ENCODE peak calls at places on chromosomes 12 and 14, in nine cellular contexts. A, C, K, Z, B, Q, M, E and U are unnamed samples. For H3K4me1 and H3K9me3, the result is how much of the 10 kb centered on the place peaks cover.

GRCh38 chr14:34203271-34203722 is 252.4 kb upstream of the EGLN3 start:
- DNase-seq in A (peak), C (no peak), K (peak), Z (no peak), B (no peak), Q (no peak), M (no peak), E (no peak), U (no peak)

GRCh38 chr12:93125126-93125525 is 196.0 kb upstream of the EEA1 start:
- DNase-seq in A (no peak), C (no peak), K (no peak), Z (no peak), B (no peak), Q (no peak), M (no peak), E (no peak), U (no peak)

GRCh38 chr14:57610631-57611030 is 117.0 kb upstream of the CCDC198 start:
- DNase-seq in A (no peak), C (no peak), K (no peak), Z (no peak), B (no peak), Q (no peak), M (no peak), E (no peak), U (no peak)

GRCh38 chr12:29039013-29039412 is 110.1 kb upstream of the FAR2 start:
- DNase-seq in A (no peak), C (no peak), K (peak), Z (no peak), B (peak), Q (no peak), M (no peak), E (no peak), U (no peak)

GRCh38 chr12:916240-916639 is 33.3 kb downstream of the RAD52 start:
- DNase-seq in A (no peak), C (peak), K (no peak), Z (no peak), B (no peak), Q (peak), M (no peak), E (no peak), U (no peak)

GRCh38 chr14:27553820-27554219 is 956.0 kb upstream of the NOVA1 start:
- DNase-seq in A (peak), C (no peak), K (peak), Z (no peak), B (peak), Q (no peak), M (no peak), E (peak), U (no peak)

GRCh38 chr14:57066887-57067513 is 201.7 kb downstream of the EXOC5 start:
- DNase-seq in A (peak), C (no peak), K (peak), Z (no peak), B (peak), Q (peak), M (no peak), E (peak), U (peak)

GRCh38 chr12:32804301-32804700 is 48.6 kb upstream of the YARS2 start:
- DNase-seq in A (no peak), C (no peak), K (no peak), Z (no peak), B (no peak), Q (no peak), M (no peak), E (no peak), U (no peak)

GRCh38 chr14:39673141-39674133 is 241.2 kb upstream of the FBXO33 start:
- DNase-seq in A (peak), C (no peak), K (peak), Z (no peak), B (peak), Q (no peak), M (no peak), E (no peak), U (no peak)

GRCh38 chr12:88793091-88793490 is 212.8 kb upstream of the KITLG start:
- DNase-seq in A (peak), C (no peak), K (peak), Z (no peak), B (no peak), Q (no peak), M (no peak), E (no peak), U (no peak)

GRCh38 chr14:76904100-76904739 is 78.0 kb downstream of the LRRC74A start:
- DNase-seq in A (peak), C (no peak), K (peak), Z (no peak), B (no peak), Q (peak), M (peak), E (no peak), U (no peak)

GRCh38 chr12:10557766-10558165 is 52.1 kb downstream of the EIF2S3B start:
- DNase-seq in A (peak), C (no peak), K (no peak), Z (no peak), B (no peak), Q (no peak), M (no peak), E (no peak), U (no peak)

GRCh38 chr12:97404549-97404948 is 58.1 kb upstream of the RMST start:
- DNase-seq in A (peak), C (no peak), K (peak), Z (no peak), B (peak), Q (no peak), M (no peak), E (peak), U (peak)

GRCh38 chr14:21924479-21924878 is 250.9 kb upstream of the OR4E1 start:
- DNase-seq in A (no peak), C (peak), K (no peak), Z (no peak), B (no peak), Q (peak), M (no peak), E (peak), U (peak)

GRCh38 chr12:65278576-65279386 is at the start of gene MSRB3:
- DNase-seq in A (peak), C (no peak), K (peak), Z (peak), B (peak), Q (peak), M (peak), E (peak), U (no peak)

GRCh38 chr12:47964102-47964723 is 817 bp downstream of the TMEM106C start:
- DNase-seq in A (peak), C (no peak), K (no peak), Z (no peak), B (peak), Q (peak), M (no peak), E (no peak), U (peak)

GRCh38 chr12:26126340-26127284 is 1.8 kb upstream of the BHLHE41 start:
- DNase-seq in A (peak), C (no peak), K (peak), Z (peak), B (peak), Q (peak), M (peak), E (peak), U (peak)

GRCh38 chr12:76719171-76719631 is 44.7 kb upstream of the ZDHHC17 start:
- DNase-seq in A (no peak), C (no peak), K (peak), Z (no peak), B (no peak), Q (no peak), M (no peak), E (no peak), U (no peak)

GRCh38 chr14:30848449-30849240 is 25.7 kb upstream of the COCH start:
- DNase-seq in A (no peak), C (no peak), K (no peak), Z (no peak), B (no peak), Q (no peak), M (no peak), E (no peak), U (no peak)

GRCh38 chr12:113855998-113856397 is 110.1 kb downstream of the RBM19 start:
- DNase-seq in A (no peak), C (no peak), K (no peak), Z (no peak), B (no peak), Q (no peak), M (no peak), E (no peak), U (no peak)

GRCh38 chr12:47100146-47100545 is 20.4 kb upstream of the AMIGO2 start:
- DNase-seq in A (peak), C (no peak), K (no peak), Z (no peak), B (no peak), Q (no peak), M (no peak), E (no peak), U (no peak)

GRCh38 chr12:4279120-4279690 is 5.6 kb downstream of the CCND2 start:
- DNase-seq in A (no peak), C (no peak), K (no peak), Z (no peak), B (no peak), Q (peak), M (no peak), E (no peak), U (no peak)

GRCh38 chr12:43362910-43363694 is 188.9 kb downstream of the ADAMTS20 start:
- DNase-seq in A (peak), C (no peak), K (no peak), Z (no peak), B (no peak), Q (no peak), M (no peak), E (no peak), U (no peak)

GRCh38 chr12:101257357-101257756 is 22.5 kb upstream of the UTP20 start:
- DNase-seq in A (no peak), C (no peak), K (no peak), Z (no peak), B (no peak), Q (no peak), M (no peak), E (no peak), U (no peak)

GRCh38 chr12:114415525-114415868 is 9.6 kb upstream of the TBX5 start:
- DNase-seq in A (no peak), C (no peak), K (no peak), Z (no peak), B (no peak), Q (no peak), M (no peak), E (peak), U (no peak)

GRCh38 chr12:106123551-106123991 is 15.2 kb downstream of the NUAK1 start:
- DNase-seq in A (peak), C (no peak), K (peak), Z (no peak), B (no peak), Q (peak), M (peak), E (no peak), U (no peak)

GRCh38 chr12:39341179-39341578 is 101.7 kb downstream of the KIF21A start:
- DNase-seq in A (no peak), C (no peak), K (peak), Z (no peak), B (no peak), Q (no peak), M (no peak), E (no peak), U (no peak)

GRCh38 chr12:117468016-117468415 is 106.6 kb upstream of the NOS1 start:
- DNase-seq in A (no peak), C (no peak), K (no peak), Z (no peak), B (no peak), Q (no peak), M (no peak), E (no peak), U (no peak)

GRCh38 chr12:45622210-45622937 is 107.1 kb upstream of the ARID2 start:
- DNase-seq in A (no peak), C (no peak), K (no peak), Z (no peak), B (no peak), Q (no peak), M (no peak), E (no peak), U (no peak)

GRCh38 chr12:45687081-45688015 is 42.2 kb upstream of the ARID2 start:
- DNase-seq in A (no peak), C (no peak), K (no peak), Z (no peak), B (no peak), Q (no peak), M (no peak), E (no peak), U (no peak)

GRCh38 chr14:64541261-64541970 is 875 bp downstream of the HSPA2 start:
- DNase-seq in A (no peak), C (no peak), K (no peak), Z (peak), B (no peak), Q (peak), M (peak), E (no peak), U (no peak)

GRCh38 chr12:79991586-79991985 is 56.7 kb upstream of the PPP1R12A start:
- DNase-seq in A (no peak), C (no peak), K (no peak), Z (no peak), B (no peak), Q (no peak), M (no peak), E (no peak), U (no peak)

GRCh38 chr12:108691995-108692808 is 39.1 kb downstream of the CORO1C start:
- DNase-seq in A (no peak), C (no peak), K (peak), Z (no peak), B (peak), Q (peak), M (no peak), E (peak), U (no peak)

GRCh38 chr14:95460647-95461478 is 55.6 kb downstream of the SYNE3 start:
- DNase-seq in A (peak), C (no peak), K (peak), Z (no peak), B (peak), Q (peak), M (peak), E (peak), U (no peak)
- H3K4me1 ChIP-seq in A (under half), C (under half), K (under half), Z (under half), B (under half), Q (under half), M (under half), E (under half), U (under half)

GRCh38 chr12:34393821-34394150 is 371.5 kb downstream of the ALG10 start:
- DNase-seq in A (no peak), C (no peak), K (no peak), Z (no peak), B (no peak), Q (peak), M (peak), E (no peak), U (no peak)
- H3K9me3 ChIP-seq in A (under half), C (under half), K (under half), Z (under half), B (under half), Q (under half), M (under half), E (under half), U (under half)

DNA sequence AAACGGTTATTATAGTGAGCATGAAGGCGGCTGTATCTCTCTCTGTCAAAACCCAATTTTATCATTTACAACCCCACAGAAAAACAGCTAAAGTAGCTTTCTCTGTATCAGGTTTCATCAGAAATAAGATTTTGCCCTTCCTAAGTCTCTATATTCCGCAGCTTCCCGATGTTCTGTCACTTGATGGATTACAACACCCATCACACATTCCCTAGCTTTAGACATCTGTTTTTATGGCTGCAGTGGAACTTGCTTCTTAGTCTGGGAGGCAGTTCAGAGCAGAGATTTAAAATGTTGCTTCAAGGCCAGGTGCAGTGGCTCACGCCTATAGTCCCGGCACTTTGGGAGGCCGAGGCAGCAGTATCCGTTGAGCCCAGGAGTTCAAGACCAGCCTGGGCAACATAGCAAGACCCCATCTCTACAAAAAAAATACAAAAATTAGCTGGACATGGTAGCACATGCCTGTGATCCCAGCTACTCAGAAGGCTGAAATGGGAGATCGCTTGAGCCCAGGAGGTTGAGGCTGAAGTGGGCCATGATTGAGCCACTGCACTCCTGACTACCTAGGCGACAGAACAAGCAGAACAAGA is 27.6 kb upstream of the FOXN3 start:
- DNase-seq in A (no peak), C (no peak), K (peak), Z (no peak), B (no peak), Q (no peak), M (no peak), E (no peak), U (no peak)
- H3K4me1 ChIP-seq in A (under half), C (under half), K (under half), Z (under half), B (under half), Q (under half), M (under half), E (under half), U (under half)

GRCh38 chr14:105905456-105905855 is 379.1 kb downstream of the TMEM121 start:
- DNase-seq in A (no peak), C (no peak), K (no peak), Z (no peak), B (no peak), Q (no peak), M (no peak), E (no peak), U (no peak)
- H3K9me3 ChIP-seq in A (under half), C (under half), K (under half), Z (under half), B (under half), Q (under half), M (under half), E (under half), U (under half)

DNA sequence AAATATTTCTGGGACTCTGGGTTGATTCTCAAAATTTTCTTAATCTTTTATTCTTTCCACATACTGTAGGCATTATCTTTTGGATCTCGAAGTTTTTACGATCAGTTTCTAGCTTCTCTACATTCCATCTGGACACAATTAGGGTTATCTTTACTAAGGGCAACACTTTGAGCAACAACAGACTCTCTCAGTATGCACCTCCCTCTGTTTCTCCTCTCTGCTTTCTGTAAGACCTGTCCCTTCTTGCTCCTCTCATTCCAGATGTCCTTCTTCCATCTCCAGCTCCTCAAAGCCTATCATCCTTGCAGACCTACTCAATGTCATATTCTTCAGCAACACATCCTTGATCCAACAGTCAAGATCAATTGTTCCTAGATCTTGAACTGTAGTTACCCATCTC is 457.0 kb downstream of the SLC6A15 start:
- DNase-seq in A (no peak), C (no peak), K (peak), Z (no peak), B (no peak), Q (no peak), M (no peak), E (no peak), U (no peak)
- H3K4me1 ChIP-seq in A (under half), C (under half), K (under half), Z (under half), B (under half), Q (under half), M (under half), E (under half), U (under half)

GRCh38 chr12:133236144-133236543 is 467 bp upstream of the ANHX start:
- DNase-seq in A (no peak), C (no peak), K (no peak), Z (no peak), B (no peak), Q (no peak), M (no peak), E (no peak), U (no peak)

GRCh38 chr12:133233993-133234564 is 1.6 kb downstream of the ANHX start:
- DNase-seq in A (no peak), C (no peak), K (no peak), Z (no peak), B (no peak), Q (no peak), M (no peak), E (no peak), U (peak)

GRCh38 chr12:133235401-133236112 is at the start of gene ANHX:
- DNase-seq in A (no peak), C (no peak), K (no peak), Z (no peak), B (no peak), Q (no peak), M (no peak), E (no peak), U (peak)

GRCh38 chr12:133234971-133235370 is 706 bp downstream of the ANHX start:
- DNase-seq in A (no peak), C (no peak), K (no peak), Z (no peak), B (no peak), Q (no peak), M (no peak), E (no peak), U (peak)

DNA sequence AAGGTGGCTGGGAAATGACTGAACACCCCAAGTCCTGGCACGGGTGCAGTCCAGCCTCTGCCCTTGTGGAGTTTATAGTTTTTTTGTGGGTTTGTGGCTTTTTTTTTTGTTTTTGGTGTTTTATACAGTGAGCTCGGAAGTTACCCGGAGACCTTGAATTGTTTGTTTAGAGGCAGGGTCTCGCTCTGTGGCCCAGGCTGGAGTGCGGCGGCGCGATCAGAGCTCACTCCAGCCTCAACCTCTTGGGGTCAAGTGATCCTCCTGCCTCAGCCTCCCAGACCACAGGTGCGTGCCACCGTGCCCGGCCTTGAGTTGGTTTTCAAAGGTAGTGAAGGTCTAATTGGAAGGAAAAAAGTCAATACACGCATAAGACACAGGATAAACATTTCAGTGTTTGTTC is 879 bp upstream of the ANHX start:
- DNase-seq in A (no peak), C (no peak), K (no peak), Z (no peak), B (no peak), Q (no peak), M (no peak), E (no peak), U (no peak)
- H3K9me3 ChIP-seq in A (under half), C (under half), K (under half), Z (under half), B (under half), Q (under half), M (under half), E (under half), U (under half)

GRCh38 chr12:2797721-2798418 is 3.1 kb downstream of the FKBP4 start:
- DNase-seq in A (no peak), C (no peak), K (no peak), Z (no peak), B (no peak), Q (no peak), M (no peak), E (no peak), U (no peak)
- H3K4me1 ChIP-seq in A (under half), C (under half), K (under half), Z (under half), B (under half), Q (under half), M (under half), E (under half), U (under half)